ENCODE peak calls at places on chromosomes 3 and 15, in eight cellular contexts. I is NCI-H1105; Y is naive thymus-derived CD4-positive, alpha-beta T cell; R is CD8-positive, alpha-beta T cell; G is stimulated activated CD8-positive, alpha-beta memory T cell treated with anti-CD3 and anti-CD28 coated beads, Interleukin-15, amount 100 ng/mL, for 24 hours; B is T-helper 1 cell; N is left ventricle myocardium superior; J is HuH-7. H is an unnamed sample.

GRCh38 chr3:45964139-45964538 is 20.9 kb downstream of the CXCR6 start:
- DNase-seq in I (no peak), Y (no peak), R (peak), G (no peak), B (no peak), N (no peak), J (no peak), H (no peak)

GRCh38 chr15:93302080-93302765 is 213.2 kb upstream of the RGMA start:
- DNase-seq in I (no peak), Y (no peak), R (no peak), G (no peak), B (no peak), N (no peak), J (no peak), H (no peak)

GRCh38 chr3:114451051-114451451 is 157.2 kb downstream of the TIGIT start:
- DNase-seq in I (no peak), Y (no peak), R (no peak), G (no peak), B (no peak), N (no peak), J (no peak), H (no peak)

GRCh38 chr15:87354661-87355410 is 901.7 kb downstream of the NTRK3 start:
- DNase-seq in I (no peak), Y (no peak), R (no peak), G (no peak), B (no peak), N (no peak), J (no peak), H (no peak)

GRCh38 chr15:62976301-62976842 is 66.2 kb upstream of the TPM1 start:
- DNase-seq in I (no peak), Y (no peak), R (no peak), G (no peak), B (no peak), N (no peak), J (no peak), H (no peak)

GRCh38 chr3:71780430-71780829 is 4.5 kb downstream of the PROK2 start:
- DNase-seq in I (no peak), Y (no peak), R (no peak), G (no peak), B (no peak), N (no peak), J (no peak), H (no peak)

GRCh38 chr3:98695816-98696215 is 67.3 kb upstream of the ST3GAL6 start:
- DNase-seq in I (no peak), Y (no peak), R (no peak), G (no peak), B (no peak), N (no peak), J (no peak), H (no peak)

GRCh38 chr15:41510728-41511127 is 2.9 kb downstream of the LTK start:
- DNase-seq in I (no peak), Y (no peak), R (no peak), G (no peak), B (no peak), N (no peak), J (no peak), H (no peak)

GRCh38 chr3:152957488-152957887 is 122.6 kb downstream of the P2RY1 start:
- DNase-seq in I (no peak), Y (no peak), R (no peak), G (no peak), B (no peak), N (no peak), J (no peak), H (no peak)

GRCh38 chr3:129795596-129795995 is 97.9 kb downstream of the TMCC1 start:
- DNase-seq in I (no peak), Y (no peak), R (no peak), G (no peak), B (no peak), N (no peak), J (no peak), H (no peak)

GRCh38 chr3:114383875-114384557 is 90.2 kb downstream of the TIGIT start:
- DNase-seq in I (peak), Y (peak), R (peak), G (peak), B (peak), N (peak), J (peak), H (peak)

GRCh38 chr3:100184960-100185566 is 70.8 kb upstream of the FILIP1L start:
- DNase-seq in I (no peak), Y (no peak), R (no peak), G (no peak), B (no peak), N (no peak), J (no peak), H (peak)

GRCh38 chr3:126465928-126466564 is 9.6 kb downstream of the ZXDC start:
- DNase-seq in I (no peak), Y (no peak), R (no peak), G (no peak), B (no peak), N (no peak), J (no peak), H (no peak)

GRCh38 chr3:185813691-185814215 is 11.1 kb downstream of the IGF2BP2 start:
- DNase-seq in I (no peak), Y (no peak), R (no peak), G (no peak), B (no peak), N (no peak), J (no peak), H (no peak)

GRCh38 chr3:139120336-139120971 is 75.8 kb upstream of the PRR23C start:
- DNase-seq in I (no peak), Y (no peak), R (no peak), G (no peak), B (no peak), N (no peak), J (no peak), H (no peak)

GRCh38 chr3:37918627-37919026 is 56.9 kb downstream of the CTDSPL start:
- DNase-seq in I (no peak), Y (no peak), R (no peak), G (no peak), B (no peak), N (no peak), J (no peak), H (no peak)

GRCh38 chr3:156718622-156719300 is 44.4 kb downstream of the TIPARP start:
- DNase-seq in I (no peak), Y (no peak), R (no peak), G (no peak), B (no peak), N (no peak), J (no peak), H (no peak)

GRCh38 chr3:141321109-141321497 is 47.2 kb upstream of the ZBTB38 start:
- DNase-seq in I (no peak), Y (no peak), R (no peak), G (no peak), B (no peak), N (no peak), J (no peak), H (no peak)

GRCh38 chr3:124763206-124763605 is 33.0 kb downstream of the UMPS start:
- DNase-seq in I (no peak), Y (no peak), R (no peak), G (no peak), B (no peak), N (no peak), J (no peak), H (no peak)

GRCh38 chr15:64923546-64923945 is 11.8 kb downstream of the ANKDD1A start:
- DNase-seq in I (no peak), Y (no peak), R (no peak), G (no peak), B (no peak), N (no peak), J (no peak), H (no peak)

GRCh38 chr3:71493372-71493771 is 90.2 kb downstream of the FOXP1 start:
- DNase-seq in I (no peak), Y (peak), R (peak), G (no peak), B (peak), N (no peak), J (no peak), H (no peak)

GRCh38 chr15:88648357-88649214 is 9.8 kb downstream of the ISG20 start:
- DNase-seq in I (no peak), Y (no peak), R (no peak), G (no peak), B (no peak), N (no peak), J (no peak), H (no peak)

GRCh38 chr3:125110016-125110875 is 54.4 kb upstream of the HEG1 start:
- DNase-seq in I (no peak), Y (no peak), R (no peak), G (no peak), B (no peak), N (no peak), J (no peak), H (no peak)

GRCh38 chr3:5441401-5441800 is 253.9 kb downstream of the EDEM1 start:
- DNase-seq in I (no peak), Y (no peak), R (no peak), G (no peak), B (no peak), N (no peak), J (no peak), H (no peak)

GRCh38 chr15:84749111-84749991 is 959 bp downstream of the ZNF592 start:
- DNase-seq in I (no peak), Y (peak), R (peak), G (no peak), B (peak), N (peak), J (peak), H (no peak)

GRCh38 chr15:25725758-25726157 is 137.4 kb downstream of the ATP10A start:
- DNase-seq in I (no peak), Y (no peak), R (no peak), G (no peak), B (no peak), N (no peak), J (no peak), H (no peak)

GRCh38 chr15:47194718-47195117 is 522.6 kb upstream of the SEMA6D start:
- DNase-seq in I (no peak), Y (no peak), R (no peak), G (no peak), B (no peak), N (no peak), J (no peak), H (peak)

GRCh38 chr3:183941216-183941615 is 56.5 kb upstream of the PARL start:
- DNase-seq in I (no peak), Y (no peak), R (no peak), G (no peak), B (no peak), N (no peak), J (no peak), H (no peak)

GRCh38 chr3:73427018-73427750 is 197.6 kb downstream of the PDZRN3 start:
- DNase-seq in I (no peak), Y (no peak), R (no peak), G (no peak), B (no peak), N (peak), J (no peak), H (no peak)

GRCh38 chr3:170555329-170555728 is 30.5 kb downstream of the SLC7A14 start:
- DNase-seq in I (no peak), Y (no peak), R (no peak), G (no peak), B (no peak), N (no peak), J (no peak), H (no peak)

GRCh38 chr15:43292375-43293078 is 25.8 kb upstream of the TGM5 start:
- DNase-seq in I (no peak), Y (no peak), R (no peak), G (no peak), B (no peak), N (no peak), J (no peak), H (no peak)

GRCh38 chr3:55292360-55292759 is 194.7 kb downstream of the WNT5A start:
- DNase-seq in I (no peak), Y (no peak), R (no peak), G (no peak), B (no peak), N (peak), J (no peak), H (no peak)

GRCh38 chr3:46480481-46481195 is 15.9 kb upstream of the LTF start:
- DNase-seq in I (no peak), Y (no peak), R (no peak), G (no peak), B (no peak), N (no peak), J (no peak), H (no peak)

GRCh38 chr15:39094116-39094515 is 486.8 kb upstream of the THBS1 start:
- DNase-seq in I (no peak), Y (no peak), R (no peak), G (no peak), B (no peak), N (no peak), J (no peak), H (no peak)

GRCh38 chr3:167837430-167837829 is 101.9 kb downstream of the SERPINI1 start:
- DNase-seq in I (no peak), Y (no peak), R (no peak), G (no peak), B (no peak), N (no peak), J (no peak), H (no peak)

GRCh38 chr3:8355346-8355745 is 146.3 kb upstream of the LMCD1 start:
- DNase-seq in I (no peak), Y (no peak), R (no peak), G (no peak), B (no peak), N (no peak), J (no peak), H (no peak)

GRCh38 chr3:119301001-119301400 is 6.8 kb downstream of the ARHGAP31 start:
- DNase-seq in I (no peak), Y (no peak), R (no peak), G (no peak), B (no peak), N (peak), J (no peak), H (no peak)

H was measured in SK-N-MC.